ENCODE peak calls at places on chromosomes 7 and 10, in six cellular contexts. P, V, D, W, E and H are unnamed samples.

GRCh38 chr10:124745678-124746077 is 1.5 kb upstream of the FAM53B start:
- DNase-seq in P (peak), V (peak), D (peak), W (no peak), E (no peak), H (peak)

GRCh38 chr10:129909080-129909479 is 55.0 kb downstream of the EBF3 start:
- DNase-seq in P (no peak), V (no peak), D (no peak), W (no peak), E (no peak), H (no peak)

GRCh38 chr7:136104269-136104603 is 127.1 kb upstream of the MTPN start:
- DNase-seq in P (no peak), V (no peak), D (peak), W (no peak), E (peak), H (no peak)

GRCh38 chr10:70074971-70075370 is 22.3 kb downstream of the MACROH2A2 start:
- DNase-seq in P (no peak), V (no peak), D (no peak), W (no peak), E (no peak), H (no peak)

GRCh38 chr10:102610499-102610898 is 33.8 kb upstream of the TRIM8 start:
- DNase-seq in P (no peak), V (no peak), D (no peak), W (no peak), E (no peak), H (no peak)

GRCh38 chr10:132208489-132209050 is 21.8 kb downstream of the DPYSL4 start:
- DNase-seq in P (no peak), V (no peak), D (peak), W (no peak), E (no peak), H (no peak)

GRCh38 chr7:45293295-45293942 is 135.8 kb downstream of the RAMP3 start:
- DNase-seq in P (no peak), V (no peak), D (no peak), W (no peak), E (no peak), H (no peak)

GRCh38 chr7:34550996-34551395 is 107.0 kb upstream of the NPSR1 start:
- DNase-seq in P (no peak), V (no peak), D (no peak), W (no peak), E (no peak), H (no peak)

GRCh38 chr7:66403562-66403961 is 198.4 kb downstream of the TPST1 start:
- DNase-seq in P (no peak), V (no peak), D (no peak), W (no peak), E (no peak), H (no peak)

GRCh38 chr10:106043833-106044232 is 1120.7 kb downstream of the SORCS1 start:
- DNase-seq in P (no peak), V (peak), D (no peak), W (no peak), E (peak), H (no peak)

GRCh38 chr10:28503114-28503513 is 29.8 kb upstream of the WAC start:
- DNase-seq in P (no peak), V (no peak), D (no peak), W (peak), E (peak), H (peak)

GRCh38 chr10:14820010-14820774 is 17.6 kb downstream of the CDNF start:
- DNase-seq in P (no peak), V (peak), D (peak), W (no peak), E (peak), H (no peak)

GRCh38 chr7:111364413-111364812 is 197.9 kb downstream of the IMMP2L start:
- DNase-seq in P (no peak), V (no peak), D (peak), W (no peak), E (peak), H (no peak)

GRCh38 chr10:52895066-52895465 is 122.5 kb upstream of the MBL2 start:
- DNase-seq in P (peak), V (no peak), D (no peak), W (no peak), E (no peak), H (no peak)

GRCh38 chr10:47146571-47146970 is 153.4 kb upstream of the GDF10 start:
- DNase-seq in P (no peak), V (peak), D (no peak), W (no peak), E (no peak), H (no peak)

GRCh38 chr7:122013070-122013469 is 131.0 kb downstream of the AASS start:
- DNase-seq in P (no peak), V (no peak), D (peak), W (no peak), E (peak), H (no peak)

GRCh38 chr7:22561356-22561755 is 61.4 kb upstream of the STEAP1B start:
- DNase-seq in P (peak), V (peak), D (peak), W (no peak), E (peak), H (no peak)

GRCh38 chr10:21733710-21734109 is 199.7 kb downstream of the MLLT10 start:
- DNase-seq in P (no peak), V (no peak), D (peak), W (no peak), E (no peak), H (no peak)

GRCh38 chr7:42180806-42181205 is 56.2 kb downstream of the GLI3 start:
- DNase-seq in P (no peak), V (no peak), D (no peak), W (no peak), E (no peak), H (no peak)

GRCh38 chr10:76168437-76168836 is 737.0 kb downstream of the LRMDA start:
- DNase-seq in P (no peak), V (no peak), D (no peak), W (no peak), E (no peak), H (no peak)

GRCh38 chr10:121069061-121069850 is 218.1 kb downstream of the WDR11 start:
- DNase-seq in P (no peak), V (peak), D (no peak), W (no peak), E (peak), H (no peak)

GRCh38 chr7:133820584-133820983 is 306.6 kb upstream of the LRGUK start:
- DNase-seq in P (no peak), V (no peak), D (no peak), W (no peak), E (no peak), H (peak)

GRCh38 chr10:101903827-101904520 is 60.4 kb upstream of the KCNIP2 start:
- DNase-seq in P (no peak), V (no peak), D (peak), W (no peak), E (no peak), H (no peak)